ENCODE peak calls at places on chromosomes 7 and 10, in nine cellular contexts. One of them, this sample, is unnamed.
A peak's percentile ranks its signal among the peaks of the same experiment; 100 is the strongest.

GRCh38 chr10:12333382-12334185 is 15.8 kb upstream of the CAMK1D start:
- DNase-seq in upper lobe of left lung: no peak
- DNase-seq in Peyer's patch: peak; percentile 71
- DNase-seq in CD4-positive, CD25-positive, alpha-beta regulatory T cell: no peak
- DNase-seq in CD4-positive, alpha-beta T cell: no peak
- DNase-seq in suprapubic skin: peak; percentile 83
- DNase-seq in mammary epithelial cell: peak; percentile 98
- DNase-seq in H9: no peak
- DNase-seq in adipocyte: peak; percentile 98
- DNase-seq in this sample: peak; percentile 39

GRCh38 chr7:128974241-128974934 is 36.7 kb downstream of the IRF5 start:
- DNase-seq in upper lobe of left lung: no peak
- DNase-seq in Peyer's patch: no peak
- DNase-seq in CD4-positive, CD25-positive, alpha-beta regulatory T cell: no peak
- DNase-seq in CD4-positive, alpha-beta T cell: no peak
- DNase-seq in suprapubic skin: no peak
- DNase-seq in mammary epithelial cell: no peak
- DNase-seq in H9: no peak
- DNase-seq in adipocyte: no peak
- DNase-seq in this sample: no peak

GRCh38 chr7:48244902-48245301 is 73.6 kb downstream of the ABCA13 start:
- DNase-seq in upper lobe of left lung: no peak
- DNase-seq in Peyer's patch: no peak
- DNase-seq in CD4-positive, CD25-positive, alpha-beta regulatory T cell: no peak
- DNase-seq in CD4-positive, alpha-beta T cell: no peak
- DNase-seq in suprapubic skin: no peak
- DNase-seq in mammary epithelial cell: peak; percentile 21
- DNase-seq in H9: no peak
- DNase-seq in adipocyte: peak; percentile 3
- DNase-seq in this sample: no peak

GRCh38 chr7:30225863-30226361 is 58.5 kb upstream of the ZNRF2 start:
- DNase-seq in upper lobe of left lung: no peak
- DNase-seq in Peyer's patch: peak; percentile 76
- DNase-seq in CD4-positive, CD25-positive, alpha-beta regulatory T cell: no peak
- DNase-seq in CD4-positive, alpha-beta T cell: no peak
- DNase-seq in suprapubic skin: no peak
- DNase-seq in mammary epithelial cell: peak; percentile 97
- DNase-seq in H9: no peak
- DNase-seq in adipocyte: peak; percentile 7
- DNase-seq in this sample: no peak

GRCh38 chr7:100626530-100627237 is 14.3 kb downstream of the MOSPD3 start:
- DNase-seq in upper lobe of left lung: peak; percentile 97
- DNase-seq in Peyer's patch: peak; percentile 95
- DNase-seq in CD4-positive, CD25-positive, alpha-beta regulatory T cell: peak; percentile 82
- DNase-seq in CD4-positive, alpha-beta T cell: peak; percentile 87
- DNase-seq in suprapubic skin: peak; percentile 90
- DNase-seq in mammary epithelial cell: peak; percentile 70
- DNase-seq in H9: peak; percentile 94
- DNase-seq in adipocyte: peak; percentile 89
- DNase-seq in this sample: peak; percentile 87

GRCh38 chr10:100806356-100806645 is 60.9 kb downstream of the PAX2 start:
- DNase-seq in upper lobe of left lung: no peak
- DNase-seq in Peyer's patch: no peak
- DNase-seq in CD4-positive, CD25-positive, alpha-beta regulatory T cell: no peak
- DNase-seq in CD4-positive, alpha-beta T cell: no peak
- DNase-seq in suprapubic skin: no peak
- DNase-seq in mammary epithelial cell: no peak
- DNase-seq in H9: no peak
- DNase-seq in adipocyte: no peak
- DNase-seq in this sample: no peak

GRCh38 chr10:52770904-52771303 is 1.7 kb downstream of the MBL2 start:
- DNase-seq in upper lobe of left lung: no peak
- DNase-seq in Peyer's patch: no peak
- DNase-seq in CD4-positive, CD25-positive, alpha-beta regulatory T cell: no peak
- DNase-seq in CD4-positive, alpha-beta T cell: no peak
- DNase-seq in suprapubic skin: no peak
- DNase-seq in mammary epithelial cell: no peak
- DNase-seq in H9: no peak
- DNase-seq in adipocyte: no peak
- DNase-seq in this sample: no peak

GRCh38 chr10:23610626-23611307 is 171.9 kb downstream of the OTUD1 start:
- DNase-seq in upper lobe of left lung: no peak
- DNase-seq in Peyer's patch: no peak
- DNase-seq in CD4-positive, CD25-positive, alpha-beta regulatory T cell: no peak
- DNase-seq in CD4-positive, alpha-beta T cell: no peak
- DNase-seq in suprapubic skin: no peak
- DNase-seq in mammary epithelial cell: no peak
- DNase-seq in H9: no peak
- DNase-seq in adipocyte: no peak
- DNase-seq in this sample: no peak

DNA sequence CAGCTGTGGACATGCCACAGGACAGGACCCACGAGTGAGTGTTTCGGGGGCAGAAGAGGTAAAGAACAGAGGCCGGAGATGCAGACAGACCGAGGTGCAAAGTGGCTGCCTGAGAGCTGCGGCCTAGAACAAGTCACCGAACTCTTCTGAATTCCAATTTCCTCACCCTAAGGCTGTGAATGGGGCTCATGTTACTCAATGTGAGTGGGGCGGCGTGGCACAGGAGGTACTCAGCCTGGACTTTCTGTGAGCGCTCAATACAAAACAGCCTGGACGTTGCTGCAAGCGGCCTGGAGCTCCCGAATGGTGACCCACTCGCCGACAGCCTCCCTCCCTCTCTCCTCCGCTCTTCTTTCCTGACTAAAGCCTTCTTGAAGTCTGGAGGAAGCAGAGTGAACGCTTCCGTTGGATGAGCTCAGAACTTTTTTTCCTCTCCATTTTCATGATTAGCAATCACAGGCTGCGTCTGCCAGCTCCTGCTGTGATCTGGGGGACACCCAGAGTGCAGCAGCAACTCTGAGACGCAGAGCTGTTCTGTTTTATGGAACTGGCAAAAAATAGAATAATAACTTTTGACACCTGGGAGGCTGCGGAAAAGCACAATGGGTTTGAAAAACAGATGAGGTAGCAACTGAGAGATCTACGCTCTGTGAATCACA is 108.5 kb downstream of the PTPRN2 start:
- DNase-seq in upper lobe of left lung: no peak
- DNase-seq in Peyer's patch: no peak
- DNase-seq in CD4-positive, CD25-positive, alpha-beta regulatory T cell: no peak
- DNase-seq in CD4-positive, alpha-beta T cell: no peak
- DNase-seq in suprapubic skin: no peak
- DNase-seq in mammary epithelial cell: no peak
- DNase-seq in H9: no peak
- DNase-seq in adipocyte: no peak
- DNase-seq in this sample: no peak
- H3K9me3 ChIP-seq in upper lobe of left lung: no peaks in the 10 kb centered on the region
- H3K9me3 ChIP-seq in Peyer's patch: no peaks in the 10 kb centered on the region
- H3K9me3 ChIP-seq in CD4-positive, CD25-positive, alpha-beta regulatory T cell: no peaks in the 10 kb centered on the region
- H3K9me3 ChIP-seq in CD4-positive, alpha-beta T cell: no peaks in the 10 kb centered on the region
- H3K9me3 ChIP-seq in suprapubic skin: no peaks in the 10 kb centered on the region
- H3K9me3 ChIP-seq in mammary epithelial cell: peaks cover 21% of the 10 kb centered on the region
- H3K9me3 ChIP-seq in H9: no peaks in the 10 kb centered on the region
- H3K9me3 ChIP-seq in adipocyte: peaks cover 11% of the 10 kb centered on the region
- H3K9me3 ChIP-seq in this sample: no peaks in the 10 kb centered on the region

GRCh38 chr10:104146871-104147270 is 24.9 kb downstream of the SFR1 start:
- DNase-seq in upper lobe of left lung: no peak
- DNase-seq in Peyer's patch: no peak
- DNase-seq in CD4-positive, CD25-positive, alpha-beta regulatory T cell: no peak
- DNase-seq in CD4-positive, alpha-beta T cell: no peak
- DNase-seq in suprapubic skin: no peak
- DNase-seq in mammary epithelial cell: no peak
- DNase-seq in H9: no peak
- DNase-seq in adipocyte: no peak
- DNase-seq in this sample: no peak
- H3K9me3 ChIP-seq in upper lobe of left lung: peaks cover 4% of the 10 kb centered on the region
- H3K9me3 ChIP-seq in Peyer's patch: no peaks in the 10 kb centered on the region
- H3K9me3 ChIP-seq in CD4-positive, CD25-positive, alpha-beta regulatory T cell: peaks cover 3% of the 10 kb centered on the region
- H3K9me3 ChIP-seq in CD4-positive, alpha-beta T cell: peaks cover 7% of the 10 kb centered on the region
- H3K9me3 ChIP-seq in suprapubic skin: no peaks in the 10 kb centered on the region
- H3K9me3 ChIP-seq in mammary epithelial cell: peaks cover under 1% of the 10 kb centered on the region
- H3K9me3 ChIP-seq in H9: no peaks in the 10 kb centered on the region
- H3K9me3 ChIP-seq in adipocyte: peaks cover 8% of the 10 kb centered on the region
- H3K9me3 ChIP-seq in this sample: peaks cover 3% of the 10 kb centered on the region

DNA sequence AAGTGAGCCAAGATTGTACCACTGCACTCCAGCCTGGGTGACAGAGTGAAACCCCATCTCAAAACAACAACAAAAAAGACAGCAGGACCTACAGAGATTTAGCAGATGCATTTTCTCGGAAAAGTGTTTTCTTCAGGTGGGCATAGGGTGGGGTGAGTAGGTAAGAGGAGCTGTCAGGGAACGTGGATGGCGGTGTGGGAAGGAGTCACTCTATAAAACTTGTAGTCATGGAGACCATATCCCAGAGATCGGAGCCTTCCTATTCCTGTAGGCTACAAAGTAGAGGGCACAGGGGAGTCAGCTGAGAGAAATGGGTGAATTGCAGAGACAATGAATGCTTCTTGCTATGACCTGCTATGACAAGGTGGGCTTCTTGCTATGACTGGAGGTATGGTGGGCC is 283.0 kb upstream of the FOXK1 start:
- DNase-seq in upper lobe of left lung: no peak
- DNase-seq in Peyer's patch: no peak
- DNase-seq in CD4-positive, CD25-positive, alpha-beta regulatory T cell: no peak
- DNase-seq in CD4-positive, alpha-beta T cell: no peak
- DNase-seq in suprapubic skin: peak; percentile 43
- DNase-seq in mammary epithelial cell: no peak
- DNase-seq in H9: no peak
- DNase-seq in adipocyte: no peak
- DNase-seq in this sample: no peak
- H3K9me3 ChIP-seq in upper lobe of left lung: no peaks in the 10 kb centered on the region
- H3K9me3 ChIP-seq in Peyer's patch: no peaks in the 10 kb centered on the region
- H3K9me3 ChIP-seq in CD4-positive, CD25-positive, alpha-beta regulatory T cell: peaks cover 2% of the 10 kb centered on the region
- H3K9me3 ChIP-seq in CD4-positive, alpha-beta T cell: no peaks in the 10 kb centered on the region
- H3K9me3 ChIP-seq in suprapubic skin: no peaks in the 10 kb centered on the region
- H3K9me3 ChIP-seq in mammary epithelial cell: peaks cover 11% of the 10 kb centered on the region
- H3K9me3 ChIP-seq in H9: no peaks in the 10 kb centered on the region
- H3K9me3 ChIP-seq in adipocyte: peaks cover 4% of the 10 kb centered on the region
- H3K9me3 ChIP-seq in this sample: no peaks in the 10 kb centered on the region

GRCh38 chr10:43728425-43728824 is 79.7 kb upstream of the ZNF32 start:
- DNase-seq in upper lobe of left lung: peak; percentile 52
- DNase-seq in Peyer's patch: no peak
- DNase-seq in CD4-positive, CD25-positive, alpha-beta regulatory T cell: no peak
- DNase-seq in CD4-positive, alpha-beta T cell: no peak
- DNase-seq in suprapubic skin: no peak
- DNase-seq in mammary epithelial cell: no peak
- DNase-seq in H9: no peak
- DNase-seq in adipocyte: no peak
- DNase-seq in this sample: no peak
- H3K9me3 ChIP-seq in upper lobe of left lung: no peaks in the 10 kb centered on the region
- H3K9me3 ChIP-seq in Peyer's patch: no peaks in the 10 kb centered on the region
- H3K9me3 ChIP-seq in CD4-positive, CD25-positive, alpha-beta regulatory T cell: peaks cover 12% of the 10 kb centered on the region
- H3K9me3 ChIP-seq in CD4-positive, alpha-beta T cell: peaks cover 8% of the 10 kb centered on the region
- H3K9me3 ChIP-seq in suprapubic skin: peaks cover 15% of the 10 kb centered on the region
- H3K9me3 ChIP-seq in mammary epithelial cell: peaks cover 8% of the 10 kb centered on the region
- H3K9me3 ChIP-seq in H9: no peaks in the 10 kb centered on the region
- H3K9me3 ChIP-seq in adipocyte: peaks cover 57% of the 10 kb centered on the region
- H3K9me3 ChIP-seq in this sample: peaks cover 7% of the 10 kb centered on the region

GRCh38 chr7:6700793-6701192 is 6.0 kb downstream of the ZNF12 start:
- DNase-seq in upper lobe of left lung: no peak
- DNase-seq in Peyer's patch: no peak
- DNase-seq in CD4-positive, CD25-positive, alpha-beta regulatory T cell: no peak
- DNase-seq in CD4-positive, alpha-beta T cell: no peak
- DNase-seq in suprapubic skin: no peak
- DNase-seq in mammary epithelial cell: no peak
- DNase-seq in H9: no peak
- DNase-seq in adipocyte: no peak
- DNase-seq in this sample: no peak
- H3K9me3 ChIP-seq in upper lobe of left lung: peaks cover 34% of the 10 kb centered on the region
- H3K9me3 ChIP-seq in Peyer's patch: no peaks in the 10 kb centered on the region
- H3K9me3 ChIP-seq in CD4-positive, CD25-positive, alpha-beta regulatory T cell: peaks cover 45% of the 10 kb centered on the region
- H3K9me3 ChIP-seq in CD4-positive, alpha-beta T cell: peaks cover 40% of the 10 kb centered on the region
- H3K9me3 ChIP-seq in suprapubic skin: peaks cover 17% of the 10 kb centered on the region
- H3K9me3 ChIP-seq in mammary epithelial cell: peaks cover 64% of the 10 kb centered on the region
- H3K9me3 ChIP-seq in H9: peaks cover 36% of the 10 kb centered on the region
- H3K9me3 ChIP-seq in adipocyte: peaks cover 77% of the 10 kb centered on the region
- H3K9me3 ChIP-seq in this sample: peaks cover 14% of the 10 kb centered on the region

GRCh38 chr10:121661451-121661851 is 63.2 kb upstream of the FGFR2 start:
- DNase-seq in upper lobe of left lung: peak; percentile 62
- DNase-seq in Peyer's patch: no peak
- DNase-seq in CD4-positive, CD25-positive, alpha-beta regulatory T cell: no peak
- DNase-seq in CD4-positive, alpha-beta T cell: no peak
- DNase-seq in suprapubic skin: no peak
- DNase-seq in mammary epithelial cell: no peak
- DNase-seq in H9: no peak
- DNase-seq in adipocyte: no peak
- DNase-seq in this sample: no peak
- H3K9me3 ChIP-seq in upper lobe of left lung: no peaks in the 10 kb centered on the region
- H3K9me3 ChIP-seq in Peyer's patch: no peaks in the 10 kb centered on the region
- H3K9me3 ChIP-seq in CD4-positive, CD25-positive, alpha-beta regulatory T cell: peaks cover 4% of the 10 kb centered on the region
- H3K9me3 ChIP-seq in CD4-positive, alpha-beta T cell: no peaks in the 10 kb centered on the region
- H3K9me3 ChIP-seq in suprapubic skin: no peaks in the 10 kb centered on the region
- H3K9me3 ChIP-seq in mammary epithelial cell: no peaks in the 10 kb centered on the region
- H3K9me3 ChIP-seq in H9: no peaks in the 10 kb centered on the region
- H3K9me3 ChIP-seq in adipocyte: peaks cover 7% of the 10 kb centered on the region
- H3K9me3 ChIP-seq in this sample: no peaks in the 10 kb centered on the region

GRCh38 chr7:159306012-159306411 is 161.3 kb upstream of the VIPR2 start:
- DNase-seq in upper lobe of left lung: no peak
- DNase-seq in Peyer's patch: no peak
- DNase-seq in CD4-positive, CD25-positive, alpha-beta regulatory T cell: no peak
- DNase-seq in CD4-positive, alpha-beta T cell: no peak
- DNase-seq in suprapubic skin: no peak
- DNase-seq in mammary epithelial cell: no peak
- DNase-seq in H9: no peak
- DNase-seq in adipocyte: no peak
- DNase-seq in this sample: no peak

GRCh38 chr7:159310457-159311171 is 165.9 kb upstream of the VIPR2 start:
- DNase-seq in upper lobe of left lung: no peak
- DNase-seq in Peyer's patch: no peak
- DNase-seq in CD4-positive, CD25-positive, alpha-beta regulatory T cell: no peak
- DNase-seq in CD4-positive, alpha-beta T cell: no peak
- DNase-seq in suprapubic skin: no peak
- DNase-seq in mammary epithelial cell: no peak
- DNase-seq in H9: no peak
- DNase-seq in adipocyte: no peak
- DNase-seq in this sample: no peak

GRCh38 chr7:159311172-159311494 is 166.5 kb upstream of the VIPR2 start:
- DNase-seq in upper lobe of left lung: no peak
- DNase-seq in Peyer's patch: no peak
- DNase-seq in CD4-positive, CD25-positive, alpha-beta regulatory T cell: no peak
- DNase-seq in CD4-positive, alpha-beta T cell: no peak
- DNase-seq in suprapubic skin: no peak
- DNase-seq in mammary epithelial cell: no peak
- DNase-seq in H9: no peak
- DNase-seq in adipocyte: no peak
- DNase-seq in this sample: no peak
- H3K9me3 ChIP-seq in upper lobe of left lung: no peaks in the 10 kb centered on the region
- H3K9me3 ChIP-seq in Peyer's patch: no peaks in the 10 kb centered on the region
- H3K9me3 ChIP-seq in CD4-positive, CD25-positive, alpha-beta regulatory T cell: no peaks in the 10 kb centered on the region
- H3K9me3 ChIP-seq in CD4-positive, alpha-beta T cell: no peaks in the 10 kb centered on the region
- H3K9me3 ChIP-seq in suprapubic skin: no peaks in the 10 kb centered on the region
- H3K9me3 ChIP-seq in mammary epithelial cell: no peaks in the 10 kb centered on the region
- H3K9me3 ChIP-seq in H9: no peaks in the 10 kb centered on the region
- H3K9me3 ChIP-seq in adipocyte: no peaks in the 10 kb centered on the region
- H3K9me3 ChIP-seq in this sample: no peaks in the 10 kb centered on the region

DNA sequence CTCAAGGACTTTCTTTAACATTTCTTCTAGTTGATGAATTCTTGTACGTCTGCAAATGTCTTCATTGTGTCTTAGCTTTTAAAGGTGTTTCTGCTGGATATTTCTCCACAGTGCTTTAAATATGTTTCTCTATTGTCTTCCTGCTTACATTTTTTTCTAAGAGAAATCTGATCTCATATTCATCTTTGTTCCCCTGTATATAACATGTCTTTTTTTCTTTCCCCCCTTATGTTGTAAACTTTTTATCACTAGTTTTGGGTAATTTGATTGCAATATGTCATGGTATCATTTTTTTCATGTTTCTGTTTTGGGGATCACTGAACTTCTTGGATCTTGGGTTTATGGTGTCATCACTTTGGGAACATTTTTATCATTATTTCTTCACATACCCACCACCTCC is 7.5 kb downstream of the RBAK start:
- DNase-seq in upper lobe of left lung: no peak
- DNase-seq in Peyer's patch: no peak
- DNase-seq in CD4-positive, CD25-positive, alpha-beta regulatory T cell: no peak
- DNase-seq in CD4-positive, alpha-beta T cell: no peak
- DNase-seq in suprapubic skin: no peak
- DNase-seq in mammary epithelial cell: no peak
- DNase-seq in H9: no peak
- DNase-seq in adipocyte: no peak
- DNase-seq in this sample: no peak
- H3K9me3 ChIP-seq in upper lobe of left lung: peaks cover 5% of the 10 kb centered on the region
- H3K9me3 ChIP-seq in Peyer's patch: no peaks in the 10 kb centered on the region
- H3K9me3 ChIP-seq in CD4-positive, CD25-positive, alpha-beta regulatory T cell: peaks cover 35% of the 10 kb centered on the region
- H3K9me3 ChIP-seq in CD4-positive, alpha-beta T cell: peaks cover 17% of the 10 kb centered on the region
- H3K9me3 ChIP-seq in suprapubic skin: peaks cover 13% of the 10 kb centered on the region
- H3K9me3 ChIP-seq in mammary epithelial cell: no peaks in the 10 kb centered on the region
- H3K9me3 ChIP-seq in H9: peaks cover 18% of the 10 kb centered on the region
- H3K9me3 ChIP-seq in adipocyte: peaks cover 53% of the 10 kb centered on the region
- H3K9me3 ChIP-seq in this sample: peaks cover 17% of the 10 kb centered on the region

This sample was measured in T-helper 17 cell.